ENCODE peak calls at places on chromosomes 2 and 18, in nine cellular contexts. One of them, this sample, is unnamed.

GRCh38 chr2:27857417-27858172 is 32.6 kb downstream of the RBKS start:
- DNase-seq in mesendoderm: no peak
- DNase-seq in body of pancreas: no peak
- DNase-seq in mammary epithelial cell: peak
- DNase-seq in endodermal cell: no peak
- DNase-seq in caudate nucleus: no peak
- DNase-seq in right lobe of liver: no peak
- DNase-seq in SJSA1: no peak
- DNase-seq in substantia nigra: no peak
- DNase-seq in this sample: no peak

GRCh38 chr2:236748801-236749200 is 179.2 kb downstream of the ACKR3 start:
- DNase-seq in mesendoderm: peak
- DNase-seq in body of pancreas: no peak
- DNase-seq in mammary epithelial cell: no peak
- DNase-seq in endodermal cell: no peak
- DNase-seq in caudate nucleus: no peak
- DNase-seq in right lobe of liver: no peak
- DNase-seq in SJSA1: no peak
- DNase-seq in substantia nigra: no peak
- DNase-seq in this sample: no peak

GRCh38 chr2:66430906-66431619 is 3.9 kb upstream of the MEIS1 start:
- DNase-seq in mesendoderm: peak
- DNase-seq in body of pancreas: no peak
- DNase-seq in mammary epithelial cell: no peak
- DNase-seq in endodermal cell: peak
- DNase-seq in caudate nucleus: no peak
- DNase-seq in right lobe of liver: no peak
- DNase-seq in SJSA1: no peak
- DNase-seq in substantia nigra: no peak
- DNase-seq in this sample: no peak

GRCh38 chr18:74652392-74652988 is 54.8 kb downstream of the ZNF407 start:
- DNase-seq in mesendoderm: peak
- DNase-seq in body of pancreas: no peak
- DNase-seq in mammary epithelial cell: peak
- DNase-seq in endodermal cell: no peak
- DNase-seq in caudate nucleus: no peak
- DNase-seq in right lobe of liver: no peak
- DNase-seq in SJSA1: no peak
- DNase-seq in substantia nigra: no peak
- DNase-seq in this sample: no peak

GRCh38 chr2:238263204-238264071 is 23.6 kb upstream of the HES6 start:
- DNase-seq in mesendoderm: peak
- DNase-seq in body of pancreas: peak
- DNase-seq in mammary epithelial cell: peak
- DNase-seq in endodermal cell: peak
- DNase-seq in caudate nucleus: peak
- DNase-seq in right lobe of liver: peak
- DNase-seq in SJSA1: peak
- DNase-seq in substantia nigra: peak
- DNase-seq in this sample: no peak

GRCh38 chr2:68251855-68252406 is 401 bp downstream of the PPP3R1 start:
- DNase-seq in mesendoderm: peak
- DNase-seq in body of pancreas: no peak
- DNase-seq in mammary epithelial cell: no peak
- DNase-seq in endodermal cell: peak
- DNase-seq in caudate nucleus: no peak
- DNase-seq in right lobe of liver: peak
- DNase-seq in SJSA1: no peak
- DNase-seq in substantia nigra: no peak
- DNase-seq in this sample: no peak

GRCh38 chr2:166972418-166972817 is 84.1 kb downstream of the XIRP2 start:
- DNase-seq in mesendoderm: peak
- DNase-seq in body of pancreas: no peak
- DNase-seq in mammary epithelial cell: no peak
- DNase-seq in endodermal cell: no peak
- DNase-seq in caudate nucleus: no peak
- DNase-seq in right lobe of liver: no peak
- DNase-seq in SJSA1: no peak
- DNase-seq in substantia nigra: no peak
- DNase-seq in this sample: no peak

GRCh38 chr2:152098798-152099654 is at the start of gene CACNB4:
- DNase-seq in mesendoderm: peak
- DNase-seq in body of pancreas: peak
- DNase-seq in mammary epithelial cell: no peak
- DNase-seq in endodermal cell: peak
- DNase-seq in caudate nucleus: no peak
- DNase-seq in right lobe of liver: peak
- DNase-seq in SJSA1: no peak
- DNase-seq in substantia nigra: no peak
- DNase-seq in this sample: no peak

GRCh38 chr18:49847524-49847923 is 34.2 kb upstream of the ACAA2 start:
- DNase-seq in mesendoderm: no peak
- DNase-seq in body of pancreas: no peak
- DNase-seq in mammary epithelial cell: no peak
- DNase-seq in endodermal cell: no peak
- DNase-seq in caudate nucleus: no peak
- DNase-seq in right lobe of liver: no peak
- DNase-seq in SJSA1: no peak
- DNase-seq in substantia nigra: no peak
- DNase-seq in this sample: peak

GRCh38 chr2:96308248-96308647 is 2.9 kb upstream of the SNRNP200 start:
- DNase-seq in mesendoderm: no peak
- DNase-seq in body of pancreas: no peak
- DNase-seq in mammary epithelial cell: no peak
- DNase-seq in endodermal cell: no peak
- DNase-seq in caudate nucleus: no peak
- DNase-seq in right lobe of liver: no peak
- DNase-seq in SJSA1: no peak
- DNase-seq in substantia nigra: no peak
- DNase-seq in this sample: no peak

GRCh38 chr2:1569879-1570450 is 156.7 kb downstream of the TPO start:
- DNase-seq in mesendoderm: no peak
- DNase-seq in body of pancreas: no peak
- DNase-seq in mammary epithelial cell: no peak
- DNase-seq in endodermal cell: peak
- DNase-seq in caudate nucleus: no peak
- DNase-seq in right lobe of liver: no peak
- DNase-seq in SJSA1: no peak
- DNase-seq in substantia nigra: no peak
- DNase-seq in this sample: no peak

GRCh38 chr2:197191177-197191947 is 119.2 kb downstream of the ANKRD44 start:
- DNase-seq in mesendoderm: peak
- DNase-seq in body of pancreas: no peak
- DNase-seq in mammary epithelial cell: peak
- DNase-seq in endodermal cell: no peak
- DNase-seq in caudate nucleus: no peak
- DNase-seq in right lobe of liver: no peak
- DNase-seq in SJSA1: no peak
- DNase-seq in substantia nigra: no peak
- DNase-seq in this sample: no peak

GRCh38 chr2:138752231-138752956 is 27.8 kb downstream of the NXPH2 start:
- DNase-seq in mesendoderm: no peak
- DNase-seq in body of pancreas: no peak
- DNase-seq in mammary epithelial cell: peak
- DNase-seq in endodermal cell: no peak
- DNase-seq in caudate nucleus: no peak
- DNase-seq in right lobe of liver: no peak
- DNase-seq in SJSA1: no peak
- DNase-seq in substantia nigra: no peak
- DNase-seq in this sample: no peak

GRCh38 chr2:64214281-64215115 is 70.3 kb upstream of the PELI1 start:
- DNase-seq in mesendoderm: no peak
- DNase-seq in body of pancreas: no peak
- DNase-seq in mammary epithelial cell: peak
- DNase-seq in endodermal cell: no peak
- DNase-seq in caudate nucleus: no peak
- DNase-seq in right lobe of liver: no peak
- DNase-seq in SJSA1: no peak
- DNase-seq in substantia nigra: no peak
- DNase-seq in this sample: no peak

GRCh38 chr2:59490994-59491393 is 1062.5 kb downstream of the BCL11A start:
- DNase-seq in mesendoderm: no peak
- DNase-seq in body of pancreas: no peak
- DNase-seq in mammary epithelial cell: no peak
- DNase-seq in endodermal cell: no peak
- DNase-seq in caudate nucleus: no peak
- DNase-seq in right lobe of liver: no peak
- DNase-seq in SJSA1: no peak
- DNase-seq in substantia nigra: no peak
- DNase-seq in this sample: no peak

GRCh38 chr2:170822885-170823799 is 6.5 kb downstream of the GAD1 start:
- DNase-seq in mesendoderm: peak
- DNase-seq in body of pancreas: no peak
- DNase-seq in mammary epithelial cell: no peak
- DNase-seq in endodermal cell: peak
- DNase-seq in caudate nucleus: no peak
- DNase-seq in right lobe of liver: peak
- DNase-seq in SJSA1: no peak
- DNase-seq in substantia nigra: no peak
- DNase-seq in this sample: no peak

GRCh38 chr2:46334389-46335345 is 37.5 kb downstream of the EPAS1 start:
- DNase-seq in mesendoderm: no peak
- DNase-seq in body of pancreas: no peak
- DNase-seq in mammary epithelial cell: peak
- DNase-seq in endodermal cell: no peak
- DNase-seq in caudate nucleus: no peak
- DNase-seq in right lobe of liver: no peak
- DNase-seq in SJSA1: peak
- DNase-seq in substantia nigra: no peak
- DNase-seq in this sample: no peak
- H3K27ac ChIP-seq in mesendoderm: no peak
- H3K27ac ChIP-seq in body of pancreas: peak
- H3K27ac ChIP-seq in mammary epithelial cell: peak
- H3K27ac ChIP-seq in endodermal cell: no peak
- H3K27ac ChIP-seq in caudate nucleus: peak
- H3K27ac ChIP-seq in right lobe of liver: peak
- H3K27ac ChIP-seq in SJSA1: peak
- H3K27ac ChIP-seq in substantia nigra: peak
- H3K27ac ChIP-seq in this sample: peak

GRCh38 chr2:173028141-173028540 is 47.5 kb upstream of the MAP3K20 start:
- DNase-seq in mesendoderm: no peak
- DNase-seq in body of pancreas: no peak
- DNase-seq in mammary epithelial cell: no peak
- DNase-seq in endodermal cell: no peak
- DNase-seq in caudate nucleus: no peak
- DNase-seq in right lobe of liver: no peak
- DNase-seq in SJSA1: no peak
- DNase-seq in substantia nigra: no peak
- DNase-seq in this sample: no peak

GRCh38 chr2:173028671-173029070 is 47.0 kb upstream of the MAP3K20 start:
- DNase-seq in mesendoderm: no peak
- DNase-seq in body of pancreas: no peak
- DNase-seq in mammary epithelial cell: no peak
- DNase-seq in endodermal cell: no peak
- DNase-seq in caudate nucleus: no peak
- DNase-seq in right lobe of liver: no peak
- DNase-seq in SJSA1: no peak
- DNase-seq in substantia nigra: no peak
- DNase-seq in this sample: no peak

GRCh38 chr2:173023718-173024117 is 51.9 kb upstream of the MAP3K20 start:
- DNase-seq in mesendoderm: no peak
- DNase-seq in body of pancreas: no peak
- DNase-seq in mammary epithelial cell: no peak
- DNase-seq in endodermal cell: no peak
- DNase-seq in caudate nucleus: no peak
- DNase-seq in right lobe of liver: no peak
- DNase-seq in SJSA1: no peak
- DNase-seq in substantia nigra: no peak
- DNase-seq in this sample: no peak

GRCh38 chr2:173030541-173031485 is 44.8 kb upstream of the MAP3K20 start:
- DNase-seq in mesendoderm: no peak
- DNase-seq in body of pancreas: no peak
- DNase-seq in mammary epithelial cell: peak
- DNase-seq in endodermal cell: no peak
- DNase-seq in caudate nucleus: no peak
- DNase-seq in right lobe of liver: no peak
- DNase-seq in SJSA1: no peak
- DNase-seq in substantia nigra: no peak
- DNase-seq in this sample: no peak

DNA sequence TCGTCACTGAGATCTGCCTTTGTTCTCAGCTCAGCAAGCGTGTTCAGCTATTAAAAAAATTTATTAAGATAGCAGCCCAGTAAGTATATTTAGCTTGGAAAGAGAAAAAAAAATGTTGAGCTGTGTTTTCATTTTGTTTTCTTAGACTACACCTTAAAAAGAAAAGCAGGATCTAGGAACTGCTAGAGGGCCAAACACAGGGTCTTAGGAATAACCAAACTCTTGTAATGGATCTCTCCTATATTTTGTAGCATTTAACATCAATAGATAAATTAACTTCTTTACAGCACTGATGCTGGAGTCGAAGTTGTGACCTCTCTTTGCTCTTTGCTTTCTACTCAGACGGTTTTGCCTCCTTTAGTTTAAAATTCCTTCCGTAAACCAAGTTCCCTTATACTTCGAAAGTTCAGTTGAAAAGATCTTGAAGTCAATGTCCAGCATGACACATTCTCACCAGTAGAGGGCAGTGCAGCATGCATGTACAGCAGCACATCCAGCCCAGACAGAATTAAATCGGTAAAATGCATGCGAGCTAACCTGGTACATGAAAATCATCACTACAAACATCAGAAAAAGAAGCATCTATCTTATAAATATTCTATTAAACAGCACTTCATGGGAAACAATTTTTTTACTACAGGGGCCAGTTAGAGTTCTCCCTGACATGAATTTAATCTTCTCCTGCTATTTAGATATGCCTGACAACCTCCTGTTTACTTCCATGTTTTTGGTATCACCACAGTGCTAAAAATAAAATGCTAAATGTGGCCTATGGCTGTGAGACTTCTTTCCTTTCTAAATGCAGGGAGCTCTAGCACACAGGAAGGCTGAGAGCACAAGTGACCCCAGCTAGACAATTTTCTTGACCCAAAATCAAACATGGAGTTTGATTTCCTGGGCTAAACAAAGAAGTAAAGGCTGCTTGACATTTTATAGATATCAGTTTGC is 48.2 kb upstream of the MAP3K20 start:
- DNase-seq in mesendoderm: peak
- DNase-seq in body of pancreas: peak
- DNase-seq in mammary epithelial cell: peak
- DNase-seq in endodermal cell: peak
- DNase-seq in caudate nucleus: peak
- DNase-seq in right lobe of liver: peak
- DNase-seq in SJSA1: peak
- DNase-seq in substantia nigra: peak
- DNase-seq in this sample: no peak
- H3K27ac ChIP-seq in mesendoderm: no peak
- H3K27ac ChIP-seq in body of pancreas: no peak
- H3K27ac ChIP-seq in mammary epithelial cell: peak
- H3K27ac ChIP-seq in endodermal cell: no peak
- H3K27ac ChIP-seq in caudate nucleus: peak
- H3K27ac ChIP-seq in right lobe of liver: no peak
- H3K27ac ChIP-seq in SJSA1: peak
- H3K27ac ChIP-seq in substantia nigra: no peak
- H3K27ac ChIP-seq in this sample: peak

GRCh38 chr2:217998926-217999633 is 3.7 kb downstream of the TNS1 start:
- DNase-seq in mesendoderm: no peak
- DNase-seq in body of pancreas: no peak
- DNase-seq in mammary epithelial cell: no peak
- DNase-seq in endodermal cell: no peak
- DNase-seq in caudate nucleus: no peak
- DNase-seq in right lobe of liver: no peak
- DNase-seq in SJSA1: no peak
- DNase-seq in substantia nigra: no peak
- DNase-seq in this sample: no peak
- H3K27ac ChIP-seq in mesendoderm: no peak
- H3K27ac ChIP-seq in body of pancreas: peak
- H3K27ac ChIP-seq in mammary epithelial cell: no peak
- H3K27ac ChIP-seq in endodermal cell: no peak
- H3K27ac ChIP-seq in caudate nucleus: no peak
- H3K27ac ChIP-seq in right lobe of liver: no peak
- H3K27ac ChIP-seq in SJSA1: no peak
- H3K27ac ChIP-seq in substantia nigra: no peak
- H3K27ac ChIP-seq in this sample: peak

GRCh38 chr2:241894056-241894641 is 24.6 kb downstream of the RTP5 start:
- DNase-seq in mesendoderm: peak
- DNase-seq in body of pancreas: peak
- DNase-seq in mammary epithelial cell: peak
- DNase-seq in endodermal cell: peak
- DNase-seq in caudate nucleus: no peak
- DNase-seq in right lobe of liver: no peak
- DNase-seq in SJSA1: no peak
- DNase-seq in substantia nigra: no peak
- DNase-seq in this sample: no peak
- H3K27ac ChIP-seq in mesendoderm: no peak
- H3K27ac ChIP-seq in body of pancreas: peak
- H3K27ac ChIP-seq in mammary epithelial cell: no peak
- H3K27ac ChIP-seq in endodermal cell: no peak
- H3K27ac ChIP-seq in caudate nucleus: no peak
- H3K27ac ChIP-seq in right lobe of liver: no peak
- H3K27ac ChIP-seq in SJSA1: no peak
- H3K27ac ChIP-seq in substantia nigra: no peak
- H3K27ac ChIP-seq in this sample: no peak